ENCODE peak calls at places on chromosomes 5 and 9, in four cellular contexts. B is WTC11, D is K562, W is GM12878. F is an unnamed sample.

GRCh38 chr5:128121679-128122078 is 38.1 kb downstream of the SLC12A2 start:
- DNase-seq in B (no peak), D (no peak), W (no peak), F (no peak)

GRCh38 chr9:33159760-33160127 is 7.4 kb downstream of the B4GALT1 start:
- DNase-seq in B (no peak), D (no peak), W (no peak), F (no peak)

GRCh38 chr9:134174526-134175290 is 10.3 kb upstream of the RNU6ATAC start:
- DNase-seq in B (no peak), D (no peak), W (no peak), F (no peak)

GRCh38 chr5:119655081-119655480 is 25.7 kb downstream of the FAM170A start:
- DNase-seq in B (no peak), D (no peak), W (no peak), F (no peak)

GRCh38 chr5:83551826-83552225 is 80.3 kb downstream of the VCAN start:
- DNase-seq in B (no peak), D (no peak), W (no peak), F (no peak)

GRCh38 chr5:67268233-67269011 is 71.8 kb upstream of the CD180 start:
- DNase-seq in B (no peak), D (no peak), W (no peak), F (peak)

GRCh38 chr5:73637565-73637964 is 11.6 kb downstream of the ARHGEF28 start:
- DNase-seq in B (no peak), D (no peak), W (no peak), F (no peak)

GRCh38 chr9:133118568-133118967 is 2.5 kb downstream of the RALGDS start:
- DNase-seq in B (no peak), D (no peak), W (no peak), F (no peak)

GRCh38 chr5:137265457-137265856 is 233.7 kb downstream of the SPOCK1 start:
- DNase-seq in B (no peak), D (no peak), W (no peak), F (no peak)

GRCh38 chr9:115416299-115416698 is 298.3 kb upstream of the TNC start:
- DNase-seq in B (no peak), D (no peak), W (peak), F (no peak)

GRCh38 chr9:130768265-130768664 is 66.8 kb upstream of the ABL1 start:
- DNase-seq in B (peak), D (no peak), W (no peak), F (peak)

GRCh38 chr9:4980046-4980727 is 4.9 kb upstream of the JAK2 start:
- DNase-seq in B (no peak), D (no peak), W (no peak), F (no peak)

GRCh38 chr9:112866662-112867274 is 23.9 kb downstream of the SLC46A2 start:
- DNase-seq in B (peak), D (peak), W (no peak), F (no peak)

GRCh38 chr5:5432020-5432707 is 9.7 kb downstream of the ICE1 start:
- DNase-seq in B (no peak), D (no peak), W (no peak), F (no peak)

GRCh38 chr9:76927540-76928240 is 21.8 kb upstream of the PRUNE2 start:
- DNase-seq in B (no peak), D (no peak), W (no peak), F (no peak)

GRCh38 chr5:74810915-74811314 is 43.9 kb downstream of the NSA2 start:
- DNase-seq in B (no peak), D (no peak), W (no peak), F (no peak)

GRCh38 chr5:2110934-2111462 is 228.3 kb upstream of the IRX4 start:
- DNase-seq in B (no peak), D (no peak), W (no peak), F (no peak)

GRCh38 chr9:16074962-16075361 is 522.1 kb downstream of the CCDC171 start:
- DNase-seq in B (no peak), D (no peak), W (no peak), F (no peak)

GRCh38 chr5:81420039-81420667 is 26.2 kb upstream of the ACOT12 start:
- DNase-seq in B (no peak), D (no peak), W (no peak), F (no peak)

GRCh38 chr9:125372441-125373226 is 111.0 kb downstream of the GAPVD1 start:
- DNase-seq in B (no peak), D (no peak), W (no peak), F (peak)

GRCh38 chr5:170632985-170633234 is 129.1 kb downstream of the KCNIP1 start:
- DNase-seq in B (peak), D (peak), W (no peak), F (no peak)

GRCh38 chr5:169567079-169567478 is 16.5 kb upstream of the SPDL1 start:
- DNase-seq in B (peak), D (no peak), W (no peak), F (no peak)

GRCh38 chr9:116288658-116289057 is 135.1 kb downstream of the PAPPA start:
- DNase-seq in B (no peak), D (no peak), W (no peak), F (no peak)

GRCh38 chr5:132464155-132464939 is 26.2 kb downstream of the IRF1 start:
- DNase-seq in B (no peak), D (no peak), W (no peak), F (no peak)

GRCh38 chr9:93122721-93123221 is 11.3 kb downstream of the NINJ1 start:
- DNase-seq in B (no peak), D (no peak), W (no peak), F (no peak)

GRCh38 chr9:34493972-34494535 is 28.7 kb downstream of the ENHO start:
- DNase-seq in B (peak), D (peak), W (no peak), F (no peak)

GRCh38 chr5:50967388-50968039 is 301.1 kb downstream of the PARP8 start:
- DNase-seq in B (peak), D (no peak), W (no peak), F (no peak)

GRCh38 chr9:91332476-91333231 is 29.1 kb downstream of the AUH start:
- DNase-seq in B (no peak), D (no peak), W (no peak), F (no peak)

GRCh38 chr9:91331849-91332248 is 29.9 kb downstream of the AUH start:
- DNase-seq in B (no peak), D (no peak), W (no peak), F (no peak)

GRCh38 chr9:91334053-91334452 is 27.7 kb downstream of the AUH start:
- DNase-seq in B (no peak), D (no peak), W (no peak), F (no peak)

DNA sequence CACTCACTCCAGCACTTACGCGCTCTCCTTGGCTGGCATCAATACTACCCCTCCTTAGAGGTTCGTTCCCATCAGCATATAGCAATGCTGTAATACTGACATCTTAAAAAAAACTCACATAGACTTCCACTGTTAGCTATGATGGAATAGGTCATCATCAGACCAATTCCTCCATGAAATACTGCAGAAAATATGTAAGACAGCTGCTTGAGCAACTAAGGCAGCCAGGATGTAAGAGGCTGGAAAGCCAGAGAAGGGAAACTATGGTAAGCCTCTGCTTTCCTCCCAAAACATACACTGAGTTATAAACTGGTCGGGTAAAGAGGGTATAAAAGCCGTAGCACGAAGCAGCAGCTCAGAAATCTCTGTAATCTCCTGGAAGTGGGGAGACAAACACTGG is 33.5 kb downstream of the AUH start:
- DNase-seq in B (no peak), D (no peak), W (no peak), F (no peak)
- TF ChIP-seq CBFB in B (no peak), D (no peak), W (no peak), F (no peak)

DNA sequence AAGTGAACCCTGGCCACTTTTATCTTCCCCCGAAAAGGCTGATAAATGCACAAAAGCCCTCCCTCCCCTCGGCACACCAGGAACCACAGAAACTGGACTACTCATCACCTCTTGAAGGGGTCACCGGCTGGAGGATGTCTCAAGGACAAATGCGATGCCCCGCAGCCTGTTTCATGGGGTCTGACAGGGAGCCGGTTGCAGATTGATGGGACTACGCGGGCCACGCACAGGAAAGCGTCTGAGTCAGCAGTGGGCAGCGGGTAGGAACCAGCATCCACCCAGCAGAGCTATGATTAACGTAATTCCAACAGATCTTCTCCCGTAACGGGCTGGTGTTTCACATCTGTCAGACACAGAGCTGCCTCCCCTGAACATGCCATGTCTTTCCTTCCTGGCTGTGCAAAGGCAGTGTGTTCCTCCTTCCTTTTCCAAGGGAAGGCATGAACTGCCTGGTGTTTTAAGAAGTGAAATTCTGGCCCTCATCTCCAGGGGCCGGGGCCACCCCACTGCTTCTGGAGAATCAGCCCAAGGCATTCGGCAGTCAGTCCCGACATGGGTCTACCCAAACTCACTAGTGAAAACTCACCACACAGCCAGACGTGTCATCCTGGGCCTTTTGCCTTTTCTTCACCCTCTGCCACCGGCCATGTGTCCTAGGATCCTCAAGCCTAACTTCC is 144.4 kb upstream of the PHYKPL start:
- DNase-seq in B (no peak), D (no peak), W (no peak), F (no peak)
- TF ChIP-seq CBFB in B (no peak), D (no peak), W (no peak), F (no peak)

GRCh38 chr5:54518146-54519082 is 855 bp downstream of the SNX18 start:
- DNase-seq in B (peak), D (peak), W (no peak), F (no peak)
- TF ChIP-seq CBFB in B (no peak), D (no peak), W (no peak), F (no peak)

GRCh38 chr5:53367727-53368126 is 112.7 kb upstream of the FST start:
- DNase-seq in B (no peak), D (no peak), W (no peak), F (no peak)

GRCh38 chr5:53368516-53368915 is 111.9 kb upstream of the FST start:
- DNase-seq in B (no peak), D (no peak), W (no peak), F (no peak)

GRCh38 chr5:53364098-53364497 is 116.3 kb upstream of the FST start:
- DNase-seq in B (no peak), D (no peak), W (no peak), F (no peak)

GRCh38 chr5:53368966-53369605 is 111.3 kb upstream of the FST start:
- DNase-seq in B (no peak), D (no peak), W (no peak), F (no peak)

GRCh38 chr5:53366245-53366644 is 114.2 kb upstream of the FST start:
- DNase-seq in B (no peak), D (no peak), W (no peak), F (no peak)
- TF ChIP-seq CBFB in B (no peak), D (no peak), W (no peak), F (no peak)

DNA sequence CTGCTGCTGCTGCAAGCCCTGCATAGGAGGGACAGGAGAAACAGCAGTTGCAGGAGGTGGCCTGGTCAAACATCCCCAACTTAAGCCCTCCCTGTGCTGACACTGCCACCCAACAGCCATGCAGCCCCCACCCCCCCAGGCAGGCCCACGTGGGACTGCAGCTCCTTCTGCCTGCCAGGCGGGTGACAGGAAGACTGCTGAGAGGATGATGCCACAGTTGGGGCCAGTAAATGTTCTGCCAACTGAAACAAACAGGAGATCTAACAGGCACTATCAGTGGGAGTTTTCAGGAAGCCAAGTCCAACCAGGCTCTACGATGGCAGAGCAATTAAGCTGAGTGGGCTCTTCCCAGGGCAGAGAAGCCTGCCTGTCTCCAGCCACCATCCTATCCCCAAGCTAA is 31.1 kb downstream of the DIRAS2 start:
- DNase-seq in B (no peak), D (no peak), W (no peak), F (no peak)
- TF ChIP-seq CBFB in B (no peak), D (no peak), W (no peak), F (no peak)

GRCh38 chr9:107504585-107505455 is 15.3 kb upstream of the KLF4 start:
- DNase-seq in B (no peak), D (no peak), W (no peak), F (peak)
- TF ChIP-seq CBFB in B (no peak), D (no peak), W (no peak), F (no peak)

GRCh38 chr5:172044631-172045314 is 38.3 kb upstream of the FBXW11 start:
- DNase-seq in B (no peak), D (no peak), W (no peak), F (no peak)
- TF ChIP-seq CBFB in B (no peak), D (no peak), W (no peak), F (no peak)

DNA sequence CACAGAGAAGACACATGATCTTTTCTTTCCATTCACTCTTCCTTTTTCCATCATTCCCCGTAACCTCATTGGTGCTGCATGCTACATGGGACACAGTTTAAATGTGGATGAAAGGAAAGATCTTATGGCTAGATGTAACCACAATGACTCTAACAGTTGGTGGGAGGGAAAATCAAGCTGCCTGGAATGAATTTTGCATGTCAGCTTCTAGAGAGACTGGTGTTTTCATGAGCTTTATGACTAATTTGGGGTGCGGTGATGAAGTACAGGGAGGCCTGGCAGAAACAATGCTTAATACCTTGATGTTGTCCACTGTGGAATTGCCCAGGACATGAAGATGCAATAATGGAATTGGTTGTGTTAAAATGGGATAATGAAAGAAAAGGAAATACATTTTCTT is 55.9 kb upstream of the MYO10 start:
- DNase-seq in B (no peak), D (no peak), W (no peak), F (no peak)
- TF ChIP-seq CBFB in B (no peak), D (no peak), W (no peak), F (no peak)

DNA sequence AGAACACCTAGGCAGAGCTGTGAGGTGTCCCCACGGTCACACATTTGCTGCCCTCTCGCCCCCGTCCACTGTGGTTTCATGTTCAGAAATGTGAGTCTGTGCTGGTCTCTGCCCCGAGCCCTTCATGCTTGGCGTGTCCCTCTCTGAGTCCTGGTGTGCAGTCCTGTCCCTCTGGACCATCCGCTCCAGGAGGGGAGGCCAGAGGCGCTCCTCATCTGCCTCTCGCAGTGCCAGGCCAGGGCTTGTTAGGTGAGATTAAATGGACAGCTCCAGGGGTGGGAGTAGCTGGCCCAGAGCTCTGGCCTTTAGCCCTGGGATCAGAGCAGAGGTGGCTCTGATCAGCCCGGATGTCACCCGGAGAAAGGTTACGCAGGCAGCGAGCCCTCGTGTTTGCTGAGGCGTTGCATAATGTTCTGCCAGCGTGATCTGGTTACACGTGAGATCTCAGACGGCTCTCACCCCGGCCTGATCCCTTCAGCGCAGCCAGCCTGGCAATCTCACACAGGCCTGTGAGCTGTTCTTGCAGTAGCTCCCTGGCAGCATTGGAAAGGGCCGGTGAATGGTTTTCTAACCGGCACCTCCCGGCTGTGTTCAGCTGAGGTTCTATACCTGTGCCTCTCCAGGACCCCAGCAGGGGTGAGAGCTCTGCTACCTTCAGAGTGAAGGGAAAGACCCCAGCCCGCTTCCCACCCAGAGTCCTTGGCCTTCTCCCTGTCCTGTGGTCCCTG is 24.5 kb downstream of the PTGES2 start:
- DNase-seq in B (no peak), D (no peak), W (no peak), F (peak)
- TF ChIP-seq CBFB in B (no peak), D (no peak), W (no peak), F (peak)

F was measured in HepG2.